ENCODE peak calls at places on chromosome X, in five cellular contexts. J is stomach, I is GM23248, T is psoas muscle, O is PC-3. Z is an unnamed sample. For H3K4me1, H3K36me3 and H3K27me3, the result is how much of the 10 kb centered on the place peaks cover.

GRCh38 chrX:17682259-17682658 is 55.0 kb upstream of the SCML1 start:
- DNase-seq in J (no peak), I (no peak), T (no peak), O (no peak), Z (no peak)

GRCh38 chrX:48981178-48981577 is 9.5 kb upstream of the KCND1 start:
- DNase-seq in J (no peak), I (no peak), T (no peak), O (no peak), Z (no peak)

GRCh38 chrX:114583646-114584433 is at the start of gene HTR2C:
- DNase-seq in J (no peak), I (no peak), T (no peak), O (no peak), Z (no peak)

GRCh38 chrX:23100826-23101225 is 101.1 kb downstream of the DDX53 start:
- DNase-seq in J (no peak), I (no peak), T (no peak), O (no peak), Z (no peak)

GRCh38 chrX:13693341-13693871 is 4.5 kb downstream of the RAB9A start:
- DNase-seq in J (no peak), I (peak), T (no peak), O (no peak), Z (no peak)

GRCh38 chrX:134431894-134432293 is 28.1 kb upstream of the HPRT1 start:
- DNase-seq in J (no peak), I (peak), T (no peak), O (peak), Z (no peak)

GRCh38 chrX:137548261-137548660 is 17.7 kb upstream of the ZIC3 start:
- DNase-seq in J (no peak), I (no peak), T (no peak), O (no peak), Z (no peak)

GRCh38 chrX:40094041-40094899 is 3.5 kb downstream of the BCOR start:
- DNase-seq in J (no peak), I (peak), T (peak), O (peak), Z (peak)

GRCh38 chrX:32877592-32877991 is 333.8 kb downstream of the DMD start:
- DNase-seq in J (no peak), I (no peak), T (no peak), O (peak), Z (no peak)

GRCh38 chrX:147803948-147804347 is 107.8 kb upstream of the FMR1 start:
- DNase-seq in J (no peak), I (peak), T (no peak), O (peak), Z (no peak)

GRCh38 chrX:23048806-23049573 is 49.2 kb downstream of the DDX53 start:
- DNase-seq in J (no peak), I (no peak), T (no peak), O (no peak), Z (no peak)

GRCh38 chrX:2967998-2968909 is 38.1 kb upstream of the ARSH start:
- DNase-seq in J (no peak), I (peak), T (no peak), O (peak), Z (no peak)

GRCh38 chrX:11386001-11386523 is 92.8 kb downstream of the AMELX start:
- DNase-seq in J (no peak), I (peak), T (peak), O (peak), Z (no peak)

GRCh38 chrX:40543661-40544328 is 37.0 kb upstream of the ATP6AP2 start:
- DNase-seq in J (no peak), I (peak), T (no peak), O (peak), Z (no peak)

GRCh38 chrX:150018931-150019331 is 80.6 kb upstream of the EOLA2 start:
- DNase-seq in J (no peak), I (peak), T (no peak), O (no peak), Z (no peak)

GRCh38 chrX:312621-313331 is 5.8 kb downstream of the GTPBP6 start:
- DNase-seq in J (no peak), I (no peak), T (no peak), O (no peak), Z (no peak)

GRCh38 chrX:1466232-1466661 is 13.5 kb upstream of the ASMTL start:
- DNase-seq in J (peak), I (no peak), T (no peak), O (no peak), Z (peak)
- H3K4me1 ChIP-seq in J (under half), I (under half), T (under half), O (under half), Z (under half)

GRCh38 chrX:47194388-47194787 is 759 bp downstream of the UBA1 start:
- DNase-seq in J (no peak), I (no peak), T (no peak), O (no peak), Z (no peak)
- H3K36me3 ChIP-seq in J (under half), I (under half), T (under half), O (under half), Z (under half)

GRCh38 chrX:72299891-72300630 is 5.7 kb downstream of the CITED1 start:
- DNase-seq in J (no peak), I (no peak), T (no peak), O (no peak), Z (no peak)

GRCh38 chrX:72297953-72298730 is 7.6 kb downstream of the CITED1 start:
- DNase-seq in J (no peak), I (peak), T (no peak), O (peak), Z (no peak)

GRCh38 chrX:72305286-72306084 is at the start of gene CITED1:
- DNase-seq in J (no peak), I (peak), T (no peak), O (no peak), Z (peak)

GRCh38 chrX:72304877-72305276 is 837 bp downstream of the CITED1 start:
- DNase-seq in J (no peak), I (peak), T (no peak), O (no peak), Z (no peak)

GRCh38 chrX:72301781-72302180 is 3.9 kb downstream of the CITED1 start:
- DNase-seq in J (no peak), I (no peak), T (no peak), O (no peak), Z (no peak)
- H3K27me3 ChIP-seq in J (under half), I (under half), T (under half), O (under half), Z (under half)

GRCh38 chrX:119686087-119686639 is 6.8 kb downstream of the SEPTIN6 start:
- DNase-seq in J (no peak), I (peak), T (peak), O (no peak), Z (no peak)

GRCh38 chrX:119687661-119688413 is 5.1 kb downstream of the SEPTIN6 start:
- DNase-seq in J (no peak), I (peak), T (no peak), O (no peak), Z (no peak)

GRCh38 chrX:119682019-119682989 is 10.7 kb downstream of the SEPTIN6 start:
- DNase-seq in J (no peak), I (no peak), T (no peak), O (no peak), Z (peak)

GRCh38 chrX:119684916-119685224 is 8.1 kb downstream of the SEPTIN6 start:
- DNase-seq in J (no peak), I (peak), T (no peak), O (no peak), Z (no peak)

GRCh38 chrX:119685225-119686066 is 7.5 kb downstream of the SEPTIN6 start:
- DNase-seq in J (no peak), I (peak), T (no peak), O (no peak), Z (no peak)
- H3K4me1 ChIP-seq in J (under half), I (under half), T (under half), O (under half), Z (under half)

DNA sequence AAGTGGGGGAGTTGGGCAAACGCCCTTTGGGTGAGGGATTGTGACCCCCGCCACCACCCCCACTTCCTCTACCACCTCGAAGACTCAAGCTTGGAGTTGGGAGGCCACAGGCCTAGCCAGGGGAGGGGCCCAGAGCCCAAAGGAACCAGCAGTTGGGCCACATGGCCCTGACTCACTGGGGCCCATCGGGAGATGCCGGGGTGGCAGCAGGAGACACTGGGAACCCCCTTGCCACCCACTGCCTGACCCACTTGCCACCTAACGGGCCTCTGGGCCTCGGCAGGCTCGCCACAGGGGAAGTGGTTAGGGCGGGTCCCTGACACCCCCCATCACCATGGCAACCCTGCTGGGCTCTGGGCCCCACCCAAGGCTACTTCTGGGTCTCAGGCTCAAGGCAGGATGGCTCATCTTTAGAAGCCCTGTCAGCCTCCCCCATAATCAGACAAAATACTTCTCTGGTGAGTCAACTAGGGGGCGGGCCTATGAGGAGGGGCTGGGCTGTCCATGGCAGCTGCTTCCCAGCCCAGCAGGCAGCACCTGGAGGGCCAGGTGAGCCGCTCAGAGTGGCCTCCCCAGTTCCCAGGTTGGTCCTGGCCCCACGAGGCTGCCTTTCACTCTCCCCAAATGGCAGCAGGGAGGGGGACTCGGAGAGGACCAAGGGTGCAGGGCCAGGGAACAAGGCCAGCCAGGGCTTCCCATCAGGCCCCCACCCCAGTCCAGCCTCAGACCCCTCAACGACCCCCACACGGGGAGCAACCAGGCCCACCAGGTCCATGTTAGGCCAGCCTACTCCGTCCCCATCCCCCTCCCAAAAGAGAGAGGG is 5.6 kb downstream of the FLNA start:
- DNase-seq in J (peak), I (peak), T (peak), O (peak), Z (peak)
- H3K36me3 ChIP-seq in J (under half), I (under half), T (under half), O (under half), Z (under half)

DNA sequence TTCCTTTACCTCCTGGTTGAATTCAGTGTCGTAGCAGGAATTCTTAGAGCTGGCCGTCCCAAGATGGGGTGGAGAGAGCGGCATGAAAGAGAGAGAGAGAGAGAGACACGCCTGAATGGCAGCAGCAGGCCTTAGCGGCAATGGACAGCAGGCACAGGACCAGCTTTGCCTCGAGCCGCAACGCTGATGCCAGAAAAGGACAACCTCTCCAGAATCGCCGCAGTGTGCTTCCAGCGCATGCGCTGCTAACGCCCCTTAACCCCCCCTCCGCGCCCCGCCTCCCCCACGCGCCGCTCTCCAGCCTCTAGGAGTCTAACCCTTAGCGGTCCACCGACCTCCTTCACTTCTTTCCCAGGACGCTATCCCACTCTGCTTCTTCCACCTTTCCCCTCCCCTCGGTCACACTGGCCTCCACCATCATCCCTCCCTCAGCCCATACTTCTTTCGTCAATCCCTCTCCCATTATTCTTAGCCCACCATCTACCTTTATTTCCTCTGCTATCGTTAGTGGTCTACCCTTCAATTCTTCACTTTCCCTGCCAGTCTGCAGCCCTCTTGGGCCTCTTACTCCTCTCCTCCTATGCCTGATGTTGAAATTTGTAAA is 10.5 kb upstream of the ZCCHC13 start:
- DNase-seq in J (peak), I (peak), T (peak), O (peak), Z (peak)
- H3K27me3 ChIP-seq in J (under half), I (under half), T (under half), O (under half), Z (under half)

GRCh38 chrX:154056739-154057367 is 37.2 kb upstream of the IRAK1 start:
- DNase-seq in J (no peak), I (peak), T (no peak), O (no peak), Z (peak)

GRCh38 chrX:154057790-154058189 is 38.1 kb upstream of the IRAK1 start:
- DNase-seq in J (no peak), I (no peak), T (no peak), O (no peak), Z (no peak)

GRCh38 chrX:154058207-154058997 is 38.7 kb upstream of the IRAK1 start:
- DNase-seq in J (no peak), I (no peak), T (no peak), O (no peak), Z (no peak)

GRCh38 chrX:154059729-154060245 is 37.7 kb downstream of the MECP2 start:
- DNase-seq in J (no peak), I (no peak), T (no peak), O (no peak), Z (no peak)

DNA sequence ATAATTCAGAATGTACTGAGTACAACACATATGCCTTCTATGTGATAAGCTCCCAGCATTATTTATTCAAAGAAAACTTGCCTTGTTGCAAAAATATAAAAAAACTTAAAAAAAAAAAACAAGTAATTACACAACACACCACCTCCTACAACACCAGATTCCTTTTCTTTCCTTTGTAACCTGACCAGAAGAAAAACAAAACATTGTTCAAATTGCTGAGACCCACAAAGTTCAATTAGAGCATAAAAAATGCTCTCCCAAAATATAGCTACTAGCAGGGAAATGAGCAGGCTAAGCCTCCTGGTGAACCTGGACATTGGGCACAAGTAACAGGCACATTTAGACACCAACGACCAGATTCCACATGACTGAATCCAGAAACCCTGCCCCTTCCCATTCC is 38.3 kb downstream of the MECP2 start:
- DNase-seq in J (no peak), I (no peak), T (no peak), O (no peak), Z (no peak)
- H3K4me1 ChIP-seq in J (under half), I (under half), T (under half), O (under half), Z (under half)

DNA sequence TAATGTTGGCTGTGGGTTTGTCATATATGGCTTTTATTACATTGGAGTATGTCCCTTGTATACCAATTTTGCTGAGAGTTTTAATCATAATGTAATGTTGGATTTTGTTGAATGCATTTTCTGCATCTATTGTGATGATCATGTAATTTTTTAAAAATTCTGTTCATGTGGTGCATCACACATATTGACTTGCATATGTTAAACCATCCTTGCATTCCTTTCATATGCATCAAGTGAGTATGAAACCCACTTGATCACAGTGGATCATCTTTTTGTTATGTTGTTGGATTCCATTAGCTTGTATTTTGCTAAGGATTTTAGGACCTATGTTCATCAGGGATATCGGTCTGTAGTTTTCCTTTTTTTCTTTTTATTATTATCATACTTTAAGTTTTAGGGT is 12.1 kb downstream of the HEPH start:
- DNase-seq in J (no peak), I (peak), T (no peak), O (no peak), Z (no peak)
- H3K36me3 ChIP-seq in J (under half), I (under half), T (under half), O (under half), Z (under half)

Z was measured in Peyer's patch.